ENCODE peak calls at places on chromosome 1, in nine cellular contexts. F is NCI-H524; U is activated T-helper 1 cell treated with Interleukin-2 at 50 U/mL for 16 hours; C is NCI-H510A; L is stimulated activated CD8-positive, alpha-beta memory T cell treated with anti-CD3 and anti-CD28 coated beads, Interleukin-12 subunit alpha, Interleukin-12 subunit beta, amount 100 ng/mL, for 4 hours; W is ovary; V is left ventricle myocardium inferior; S is GM13977; D is AML-193. A is an unnamed sample.

GRCh38 chr1:183920651-183921050 is 115.7 kb downstream of the RGL1 start:
- DNase-seq in D (no peak), L (no peak), V (no peak), U (no peak), S (no peak), W (no peak), F (no peak), C (no peak), A (no peak)

GRCh38 chr1:6544831-6545230 is 9.5 kb downstream of the NOL9 start:
- DNase-seq in U (no peak), S (no peak), F (no peak), V (no peak), C (no peak), L (no peak), D (no peak), W (no peak), A (no peak)

GRCh38 chr1:11337536-11338350 is 64.7 kb downstream of the UBIAD1 start:
- DNase-seq in L (peak), S (peak), U (peak), D (peak), W (peak), C (peak), V (peak), F (peak), A (no peak)

GRCh38 chr1:160367516-160367900 is 637 bp downstream of the NHLH1 start:
- DNase-seq in F (no peak), S (no peak), L (no peak), W (no peak), V (no peak), U (no peak), D (no peak), C (no peak), A (no peak)

GRCh38 chr1:246583448-246584185 is 17.4 kb downstream of the CNST start:
- DNase-seq in F (no peak), L (no peak), W (no peak), V (no peak), C (peak), U (no peak), D (peak), S (no peak), A (no peak)

GRCh38 chr1:108892356-108893140 is 15.8 kb downstream of the GPSM2 start:
- DNase-seq in U (no peak), D (no peak), S (no peak), V (no peak), L (no peak), C (no peak), F (no peak), W (no peak), A (no peak)

GRCh38 chr1:158121604-158122254 is 59.0 kb upstream of the CD1D start:
- DNase-seq in V (no peak), U (no peak), W (peak), L (no peak), C (peak), F (peak), D (no peak), S (peak), A (no peak)

GRCh38 chr1:212608956-212609700 is 567 bp downstream of the ATF3 start:
- DNase-seq in C (peak), L (peak), D (peak), W (peak), F (no peak), S (peak), V (peak), U (no peak), A (peak)

GRCh38 chr1:155080250-155081228 is 1.9 kb downstream of the EFNA3 start:
- DNase-seq in F (peak), U (no peak), L (no peak), C (peak), V (no peak), D (no peak), S (no peak), W (peak), A (no peak)

GRCh38 chr1:38613996-38614395 is 245.6 kb downstream of the RRAGC start:
- DNase-seq in L (no peak), V (peak), U (no peak), W (no peak), S (no peak), F (no peak), C (no peak), D (no peak), A (no peak)

GRCh38 chr1:174040387-174040786 is 18.2 kb upstream of the RC3H1 start:
- DNase-seq in W (no peak), U (no peak), L (no peak), S (no peak), F (peak), V (no peak), C (peak), D (no peak), A (no peak)

GRCh38 chr1:91402023-91402422 is 2.6 kb downstream of the HFM1 start:
- DNase-seq in L (no peak), D (peak), U (no peak), F (no peak), W (no peak), C (no peak), V (no peak), S (peak), A (no peak)

GRCh38 chr1:193058529-193059281 is 455 bp downstream of the UCHL5 start:
- DNase-seq in C (peak), L (peak), V (peak), S (peak), F (peak), U (peak), D (peak), W (peak), A (peak)

GRCh38 chr1:59061876-59062275 is 235.0 kb upstream of the FGGY start:
- DNase-seq in L (no peak), D (no peak), W (peak), V (peak), C (no peak), F (no peak), U (no peak), S (no peak), A (peak)

GRCh38 chr1:220803401-220804201 is 16.9 kb downstream of the MTARC1 start:
- DNase-seq in W (no peak), C (no peak), S (peak), D (peak), F (no peak), V (no peak), L (no peak), U (no peak), A (no peak)

GRCh38 chr1:73736125-73736524 is 461.9 kb downstream of the LRRIQ3 start:
- DNase-seq in L (no peak), F (no peak), S (no peak), W (no peak), D (no peak), V (no peak), U (no peak), C (no peak), A (no peak)

GRCh38 chr1:229171934-229172333 is 99.0 kb upstream of the RAB4A start:
- DNase-seq in L (no peak), U (no peak), C (peak), F (no peak), S (no peak), W (no peak), V (no peak), D (no peak), A (no peak)

GRCh38 chr1:113031060-113031933 is 41.7 kb upstream of the LRIG2 start:
- DNase-seq in C (no peak), L (no peak), F (no peak), S (peak), W (no peak), D (no peak), V (no peak), U (no peak), A (no peak)